ENCODE peak calls at places on chromosomes 13 and 19, in eight cellular contexts. T, W, M, P, H, X, U and Q are unnamed samples.

GRCh38 chr19:35403116-35403760 is 32.4 kb downstream of the GPR42 start:
- DNase-seq in T (no peak), W (no peak), M (no peak), P (peak), H (no peak), X (no peak), U (no peak), Q (no peak)

GRCh38 chr19:42412661-42413076 is 14.5 kb downstream of the LIPE start:
- DNase-seq in T (no peak), W (no peak), M (no peak), P (no peak), H (no peak), X (no peak), U (no peak), Q (no peak)

GRCh38 chr13:97307882-97308624 is 85.9 kb downstream of the MBNL2 start:
- DNase-seq in T (peak), W (peak), M (no peak), P (no peak), H (no peak), X (no peak), U (peak), Q (no peak)

GRCh38 chr13:43245374-43245964 is 222.1 kb downstream of the DNAJC15 start:
- DNase-seq in T (peak), W (peak), M (no peak), P (no peak), H (no peak), X (no peak), U (peak), Q (no peak)

GRCh38 chr19:35055715-35056179 is 14.2 kb downstream of the HPN start:
- DNase-seq in T (no peak), W (no peak), M (peak), P (no peak), H (no peak), X (no peak), U (no peak), Q (peak)

GRCh38 chr13:47897411-47898050 is 103.5 kb downstream of the SUCLA2 start:
- DNase-seq in T (peak), W (no peak), M (peak), P (no peak), H (no peak), X (no peak), U (peak), Q (no peak)

GRCh38 chr13:34733720-34734119 is 208.3 kb upstream of the NBEA start:
- DNase-seq in T (peak), W (no peak), M (no peak), P (no peak), H (no peak), X (no peak), U (peak), Q (no peak)

GRCh38 chr13:99614465-99614885 is 113.2 kb downstream of the TM9SF2 start:
- DNase-seq in T (no peak), W (peak), M (peak), P (no peak), H (no peak), X (no peak), U (peak), Q (peak)

GRCh38 chr13:111111376-111111937 is 3.7 kb upstream of the ARHGEF7 start:
- DNase-seq in T (no peak), W (no peak), M (no peak), P (no peak), H (no peak), X (no peak), U (no peak), Q (no peak)

GRCh38 chr13:38607136-38607535 is 79.7 kb upstream of the FREM2 start:
- DNase-seq in T (peak), W (no peak), M (no peak), P (no peak), H (no peak), X (no peak), U (no peak), Q (no peak)

GRCh38 chr19:15266683-15267082 is 34.4 kb upstream of the EPHX3 start:
- DNase-seq in T (no peak), W (no peak), M (no peak), P (no peak), H (no peak), X (no peak), U (no peak), Q (no peak)

GRCh38 chr13:31894931-31895330 is 136.6 kb upstream of the FRY start:
- DNase-seq in T (no peak), W (no peak), M (no peak), P (no peak), H (no peak), X (no peak), U (no peak), Q (no peak)

GRCh38 chr19:3699071-3699740 is 1.1 kb downstream of the PIP5K1C start:
- DNase-seq in T (peak), W (peak), M (no peak), P (peak), H (no peak), X (no peak), U (peak), Q (peak)

GRCh38 chr19:20664917-20665781 is 3.8 kb upstream of the ZNF626 start:
- DNase-seq in T (peak), W (no peak), M (no peak), P (no peak), H (no peak), X (no peak), U (peak), Q (no peak)

GRCh38 chr13:97249093-97249787 is 27.1 kb downstream of the MBNL2 start:
- DNase-seq in T (no peak), W (no peak), M (no peak), P (no peak), H (no peak), X (no peak), U (no peak), Q (no peak)

GRCh38 chr19:12786149-12786870 is 5.0 kb upstream of the JUNB start:
- DNase-seq in T (no peak), W (no peak), M (no peak), P (no peak), H (no peak), X (no peak), U (no peak), Q (no peak)

GRCh38 chr13:23146811-23147245 is 34.0 kb upstream of the SGCG start:
- DNase-seq in T (peak), W (no peak), M (no peak), P (no peak), H (no peak), X (no peak), U (no peak), Q (no peak)

GRCh38 chr13:59776924-59777690 is 386.6 kb downstream of the DIAPH3 start:
- DNase-seq in T (peak), W (peak), M (no peak), P (no peak), H (no peak), X (no peak), U (peak), Q (no peak)

GRCh38 chr13:99760456-99760855 is 211.1 kb downstream of the ZIC5 start:
- DNase-seq in T (no peak), W (no peak), M (no peak), P (no peak), H (no peak), X (no peak), U (no peak), Q (no peak)

GRCh38 chr19:44055870-44056269 is 4.0 kb downstream of the ZNF223 start:
- DNase-seq in T (no peak), W (no peak), M (no peak), P (no peak), H (no peak), X (no peak), U (no peak), Q (no peak)

GRCh38 chr19:5268801-5269200 is 71.8 kb downstream of the PTPRS start:
- DNase-seq in T (no peak), W (no peak), M (no peak), P (no peak), H (no peak), X (no peak), U (no peak), Q (peak)